ENCODE peak calls at places on chromosomes 13 and 19, in six cellular contexts. R is GM23248, Y is mammary epithelial cell, C is neuronal stem cell, N is A549, M is OCI-LY7. Z is an unnamed sample.
A peak's percentile ranks its signal among the peaks of the same experiment; 100 is the strongest.

GRCh38 chr13:113087923-113088690 is 17.5 kb upstream of the F7 start:
- DNase-seq in R (no peak), Y (no peak), C (no peak), N (no peak), M (no peak), Z (no peak)

GRCh38 chr19:47767349-47767748 is 11.2 kb upstream of the SELENOW start:
- DNase-seq in R (no peak), Y (no peak), C (no peak), N (no peak), M (no peak), Z (no peak)

GRCh38 chr13:60758637-60759036 is 361.6 kb downstream of the TDRD3 start:
- DNase-seq in R (no peak), Y (peak; percentile 1), C (no peak), N (no peak), M (no peak), Z (no peak)

GRCh38 chr13:71877280-71877653 is 10.3 kb upstream of the DACH1 start:
- DNase-seq in R (no peak), Y (no peak), C (peak; percentile 53), N (no peak), M (no peak), Z (peak; percentile 81)

GRCh38 chr13:91813255-91813654 is 414.8 kb downstream of the GPC5 start:
- DNase-seq in R (no peak), Y (no peak), C (no peak), N (no peak), M (no peak), Z (no peak)

GRCh38 chr19:8531470-8531869 is 17.5 kb upstream of the ZNF414 start:
- DNase-seq in R (no peak), Y (no peak), C (no peak), N (no peak), M (no peak), Z (no peak)

GRCh38 chr19:15251010-15251748 is 18.9 kb upstream of the EPHX3 start:
- DNase-seq in R (peak; percentile 81), Y (no peak), C (no peak), N (no peak), M (no peak), Z (no peak)

GRCh38 chr19:4233282-4233853 is 4.0 kb downstream of the EBI3 start:
- DNase-seq in R (peak; percentile 22), Y (no peak), C (no peak), N (peak; percentile 49), M (peak; percentile 56), Z (peak; percentile 61)

GRCh38 chr19:15397236-15397635 is 17.6 kb upstream of the AKAP8 start:
- DNase-seq in R (no peak), Y (no peak), C (no peak), N (no peak), M (no peak), Z (no peak)

GRCh38 chr19:16293133-16294085 is 31.2 kb upstream of the KLF2 start:
- DNase-seq in R (peak; percentile 98), Y (no peak), C (no peak), N (peak; percentile 94), M (no peak), Z (no peak)

GRCh38 chr19:2176336-2176994 is 12.7 kb downstream of the DOT1L start:
- DNase-seq in R (no peak), Y (peak; percentile 13), C (no peak), N (no peak), M (no peak), Z (no peak)

GRCh38 chr19:5080030-5080644 is 111.2 kb downstream of the KDM4B start:
- DNase-seq in R (no peak), Y (no peak), C (no peak), N (no peak), M (no peak), Z (no peak)

GRCh38 chr13:50911051-50911690 is 1.6 kb downstream of the RNASEH2B start:
- DNase-seq in R (peak; percentile 39), Y (peak; percentile 18), C (peak; percentile 15), N (no peak), M (peak; percentile 68), Z (no peak)

GRCh38 chr13:50907781-50908180 is 1.8 kb upstream of the RNASEH2B start:
- DNase-seq in R (no peak), Y (no peak), C (no peak), N (no peak), M (peak; percentile 41), Z (no peak)

GRCh38 chr13:50909605-50910482 is at the start of gene RNASEH2B:
- DNase-seq in R (peak; percentile 77), Y (peak; percentile 40), C (peak; percentile 56), N (peak; percentile 70), M (peak; percentile 93), Z (peak; percentile 83)

GRCh38 chr13:50910483-50910805 is 853 bp downstream of the RNASEH2B start:
- DNase-seq in R (peak; percentile 71), Y (no peak), C (peak; percentile 29), N (peak; percentile 64), M (peak; percentile 54), Z (peak; percentile 71)

DNA sequence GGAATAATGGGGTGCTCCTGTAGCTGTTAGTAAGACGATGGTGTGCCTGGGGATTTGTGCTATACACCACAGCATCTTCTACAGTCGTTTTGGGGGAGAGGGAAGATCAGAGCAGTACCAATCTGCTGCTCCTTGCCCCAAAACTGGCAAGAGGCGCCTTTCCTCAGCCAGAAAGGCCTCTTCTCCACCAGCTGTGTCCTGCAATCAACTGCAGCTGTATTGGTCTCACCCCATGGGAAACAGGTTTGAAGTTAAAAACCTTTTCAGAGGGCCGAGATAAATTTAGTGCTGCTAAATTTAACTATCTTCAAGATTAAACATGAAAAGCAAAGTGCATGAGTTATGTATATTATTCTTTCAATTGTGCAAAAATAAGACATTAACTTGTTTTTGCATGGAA is 1.2 kb upstream of the RNASEH2B start:
- DNase-seq in R (no peak), Y (no peak), C (no peak), N (no peak), M (peak; percentile 87), Z (no peak)
- H3K4me2 ChIP-seq in R (no peak overlapping the region), Y (no peak overlapping the region), C (no peak overlapping the region), N (no peak overlapping the region), M (peak overlapping the region; percentile 84), Z (no peak overlapping the region)

DNA sequence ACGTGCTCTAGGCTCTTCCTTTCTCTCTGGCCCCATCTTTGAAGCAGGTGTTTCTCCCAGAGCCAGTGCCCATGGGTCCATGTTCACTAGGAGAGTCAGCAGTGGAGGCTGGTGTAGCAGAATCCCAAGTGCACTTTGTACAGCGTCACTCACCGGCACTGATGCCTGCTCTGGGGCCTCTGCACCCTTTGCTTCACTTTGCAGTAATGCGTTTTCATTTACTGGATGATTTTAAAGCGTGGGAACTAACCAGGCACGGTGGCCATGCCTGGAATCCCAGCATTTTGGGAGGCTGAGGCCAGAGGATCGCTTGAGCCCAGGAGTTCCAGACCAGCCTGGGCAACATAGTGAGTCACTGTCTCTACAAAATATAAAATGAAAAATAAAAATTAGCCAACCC is 30.7 kb downstream of the SLC25A42 start:
- DNase-seq in R (no peak), Y (no peak), C (no peak), N (no peak), M (no peak), Z (no peak)
- H3K4me2 ChIP-seq in R (no peak overlapping the region), Y (no peak overlapping the region), C (no peak overlapping the region), N (no peak overlapping the region), M (no peak overlapping the region), Z (no peak overlapping the region)

GRCh38 chr13:80558074-80558473 is 217.1 kb upstream of the SPRY2 start:
- DNase-seq in R (no peak), Y (no peak), C (no peak), N (peak; percentile 6), M (no peak), Z (no peak)
- H3K4me2 ChIP-seq in R (no peak overlapping the region), Y (no peak overlapping the region), C (no peak overlapping the region), N (peak overlapping the region; percentile 5), M (no peak overlapping the region), Z (no peak overlapping the region)

GRCh38 chr19:42246869-42247630 is 4.6 kb upstream of the GSK3A start:
- DNase-seq in R (peak; percentile 57), Y (no peak), C (no peak), N (peak; percentile 44), M (no peak), Z (no peak)
- H3K4me2 ChIP-seq in R (peak overlapping the region; percentile 45), Y (no peak overlapping the region), C (no peak overlapping the region), N (peak overlapping the region; percentile 25), M (no peak overlapping the region), Z (no peak overlapping the region)

DNA sequence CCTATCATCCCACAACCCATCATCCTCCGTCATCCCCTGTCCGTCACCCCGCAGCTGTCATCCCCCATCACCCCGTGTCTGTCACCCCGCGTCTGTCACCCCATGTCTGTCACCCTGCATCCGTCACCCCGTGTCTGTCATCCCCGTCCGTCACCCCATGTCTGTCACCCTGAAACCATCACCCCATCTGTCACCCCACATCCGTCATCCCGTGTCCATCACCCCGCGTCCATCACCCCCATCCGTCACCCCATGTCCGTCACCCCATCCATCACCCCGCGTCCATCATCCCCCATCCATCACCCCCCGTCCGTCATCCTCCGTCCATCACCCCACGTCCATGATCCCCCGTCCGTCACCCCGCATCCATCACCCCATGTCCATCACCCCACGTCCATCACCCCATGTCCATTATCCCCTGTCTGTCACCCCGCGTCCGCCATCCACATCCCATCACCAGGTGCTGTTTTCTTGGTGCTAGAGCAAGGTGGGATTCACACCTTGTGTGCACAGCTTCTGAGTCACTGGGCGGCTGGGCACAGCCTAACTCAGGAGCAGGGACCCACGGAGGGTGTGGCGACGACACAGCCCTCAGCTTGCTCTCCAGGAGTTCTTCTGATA is 24.2 kb downstream of the RASA3 start:
- DNase-seq in R (no peak), Y (no peak), C (no peak), N (no peak), M (no peak), Z (no peak)
- H3K4me2 ChIP-seq in R (no peak overlapping the region), Y (no peak overlapping the region), C (no peak overlapping the region), N (no peak overlapping the region), M (no peak overlapping the region), Z (no peak overlapping the region)

DNA sequence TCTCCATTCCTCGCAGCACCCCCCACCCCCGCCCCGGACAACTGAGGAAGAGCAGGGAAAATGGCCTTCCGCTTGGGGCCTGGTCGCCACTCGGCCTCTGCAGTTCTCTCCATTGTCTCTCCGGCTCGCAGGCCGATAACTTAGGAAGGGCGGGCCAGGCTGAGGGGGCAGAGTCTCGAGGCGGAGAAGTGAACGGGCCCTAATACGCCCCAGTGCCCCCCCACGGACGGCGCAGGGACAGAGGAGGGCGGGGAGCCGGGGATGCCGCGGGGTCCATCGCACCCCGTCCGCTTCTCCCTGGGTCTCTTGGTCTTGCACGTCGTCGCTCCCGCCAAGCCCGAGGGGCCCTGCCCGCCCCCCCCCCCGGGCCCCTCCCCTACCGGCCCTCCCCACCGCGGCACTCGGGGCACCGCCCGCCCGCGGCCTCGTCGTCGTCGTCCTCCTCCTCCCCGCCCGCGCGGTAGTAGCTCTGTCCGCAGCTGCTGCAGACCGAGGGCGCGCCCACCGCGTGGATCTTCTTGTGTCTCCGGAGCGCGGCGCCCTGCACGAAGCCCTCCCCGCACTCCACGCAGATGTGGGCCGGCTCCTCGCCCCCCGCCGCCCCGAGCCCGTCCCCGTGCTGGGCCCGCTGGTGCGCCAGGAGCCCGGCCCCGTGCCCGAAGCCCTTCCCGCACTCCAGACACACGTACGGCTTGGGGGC is 33.3 kb downstream of the ZNF787 start:
- DNase-seq in R (no peak), Y (no peak), C (no peak), N (no peak), M (no peak), Z (no peak)
- H3K4me2 ChIP-seq in R (no peak overlapping the region), Y (no peak overlapping the region), C (no peak overlapping the region), N (no peak overlapping the region), M (no peak overlapping the region), Z (no peak overlapping the region)

DNA sequence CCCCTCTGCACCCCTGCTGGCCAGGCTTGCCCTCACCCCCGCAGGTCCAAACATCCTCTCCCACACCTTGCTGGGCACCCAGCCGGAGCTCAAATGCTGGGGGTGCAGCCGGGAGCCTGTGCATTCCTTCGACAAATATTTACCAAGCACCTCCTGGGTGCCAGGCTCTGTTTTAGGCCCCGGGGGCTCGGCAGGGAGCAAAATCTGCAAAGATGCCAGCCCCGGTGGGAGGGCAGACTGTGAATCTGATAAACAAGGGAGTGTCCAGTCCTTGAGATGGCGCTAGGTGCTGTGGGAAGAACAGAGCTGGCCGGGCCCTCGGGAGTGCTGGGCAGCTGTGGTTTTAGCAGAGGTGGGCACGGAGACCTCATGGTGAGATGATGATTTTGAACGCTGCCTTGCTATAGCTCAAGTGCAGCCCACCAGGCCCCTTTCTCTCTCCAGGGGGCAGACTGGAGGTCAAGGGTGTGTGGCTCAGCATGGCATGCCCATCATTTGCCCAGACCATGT is 10.6 kb downstream of the NFIX start:
- DNase-seq in R (peak; percentile 26), Y (no peak), C (no peak), N (no peak), M (no peak), Z (no peak)
- H3K4me2 ChIP-seq in R (no peak overlapping the region), Y (no peak overlapping the region), C (no peak overlapping the region), N (no peak overlapping the region), M (no peak overlapping the region), Z (no peak overlapping the region)